ENCODE peak calls at places on chromosome 10, in seven cellular contexts. O is GM12865, N is thoracic aorta, C is H9, Z is breast epithelium, J is BJ, Y is pancreas. W is an unnamed sample.

GRCh38 chr10:35633006-35633980 is 8.8 kb downstream of the FZD8 start:
- DNase-seq in O (no peak), N (no peak), C (no peak), Z (no peak), J (no peak), Y (no peak), W (no peak)

GRCh38 chr10:79502561-79503309 is 9.6 kb upstream of the EIF5AL1 start:
- DNase-seq in O (no peak), N (no peak), C (peak), Z (no peak), J (no peak), Y (no peak), W (peak)

GRCh38 chr10:32269343-32270100 is 77.4 kb downstream of the EPC1 start:
- DNase-seq in O (no peak), N (no peak), C (no peak), Z (no peak), J (no peak), Y (no peak), W (no peak)

GRCh38 chr10:75033399-75034130 is 77.9 kb upstream of the SAMD8 start:
- DNase-seq in O (no peak), N (no peak), C (no peak), Z (no peak), J (no peak), Y (no peak), W (no peak)

GRCh38 chr10:103884681-103885139 is 29.3 kb upstream of the SH3PXD2A start:
- DNase-seq in O (peak), N (no peak), C (peak), Z (no peak), J (no peak), Y (no peak), W (peak)

GRCh38 chr10:76352300-76352699 is 920.9 kb downstream of the LRMDA start:
- DNase-seq in O (no peak), N (no peak), C (no peak), Z (no peak), J (no peak), Y (no peak), W (no peak)

GRCh38 chr10:77392851-77393250 is 244.8 kb downstream of the KCNMA1 start:
- DNase-seq in O (no peak), N (peak), C (no peak), Z (peak), J (peak), Y (no peak), W (no peak)

GRCh38 chr10:43128958-43129706 is 9.1 kb upstream of the CSGALNACT2 start:
- DNase-seq in O (peak), N (no peak), C (peak), Z (no peak), J (peak), Y (no peak), W (no peak)

GRCh38 chr10:80462277-80462985 is 8.3 kb downstream of the TSPAN14 start:
- DNase-seq in O (no peak), N (no peak), C (no peak), Z (no peak), J (no peak), Y (no peak), W (no peak)

GRCh38 chr10:71694039-71694471 is 25.5 kb downstream of the C10orf105 start:
- DNase-seq in O (peak), N (no peak), C (no peak), Z (no peak), J (no peak), Y (no peak), W (no peak)

GRCh38 chr10:94076325-94076841 is 82.7 kb downstream of the PLCE1 start:
- DNase-seq in O (no peak), N (no peak), C (no peak), Z (no peak), J (peak), Y (no peak), W (no peak)
- TF ChIP-seq CTCF in O (no peak), N (peak), C (peak), Z (no peak), J (peak), Y (no peak), W (peak)

GRCh38 chr10:73814276-73814895 is 3.0 kb upstream of the NDST2 start:
- DNase-seq in O (no peak), N (no peak), C (no peak), Z (no peak), J (no peak), Y (no peak), W (no peak)

GRCh38 chr10:73815719-73816030 is 4.3 kb upstream of the NDST2 start:
- DNase-seq in O (no peak), N (no peak), C (no peak), Z (no peak), J (no peak), Y (no peak), W (no peak)

GRCh38 chr10:73816917-73817729 is 5.7 kb upstream of the NDST2 start:
- DNase-seq in O (no peak), N (no peak), C (no peak), Z (no peak), J (no peak), Y (no peak), W (no peak)

GRCh38 chr10:73813333-73813732 is 1.9 kb upstream of the NDST2 start:
- DNase-seq in O (no peak), N (no peak), C (no peak), Z (no peak), J (no peak), Y (no peak), W (no peak)

DNA sequence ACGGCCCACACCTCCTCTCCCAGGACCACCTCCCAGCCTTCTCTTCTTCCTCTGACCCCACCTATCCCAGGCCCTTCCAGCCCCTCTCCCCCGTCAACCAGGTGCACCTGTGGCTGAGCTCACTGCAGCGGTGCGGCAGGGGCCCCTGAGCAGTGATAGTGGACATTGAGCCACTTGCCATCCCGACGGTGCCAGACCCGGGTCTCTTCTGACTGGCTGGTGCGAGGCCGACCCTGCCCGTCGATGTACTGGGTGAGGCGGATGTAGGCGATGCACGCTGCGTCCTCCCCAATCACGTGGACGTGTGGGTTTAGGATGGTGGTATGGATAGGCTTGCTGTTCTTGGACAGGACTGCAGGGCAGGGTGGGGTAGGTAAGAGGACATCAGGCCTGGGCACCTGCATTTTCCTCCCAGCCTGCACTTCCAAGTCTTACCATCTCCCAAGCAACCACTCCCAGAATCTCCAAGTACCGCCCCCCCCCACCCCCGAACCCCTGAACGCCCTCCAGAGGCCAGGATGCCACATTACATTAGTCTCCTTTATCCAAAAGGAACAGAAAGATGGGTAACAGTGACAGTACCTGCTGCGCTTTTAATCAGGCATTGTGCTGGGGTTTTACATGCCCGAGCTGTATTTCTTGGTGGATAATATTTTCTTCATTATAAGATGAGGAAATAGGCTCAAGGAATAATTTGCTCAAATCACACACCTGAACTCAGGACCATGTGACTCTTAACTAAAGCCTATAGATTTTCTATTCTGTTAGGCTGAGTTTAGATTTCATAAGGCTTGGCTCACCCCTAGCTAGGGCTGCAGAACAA is 3.7 kb upstream of the NDST2 start:
- DNase-seq in O (no peak), N (no peak), C (peak), Z (no peak), J (no peak), Y (no peak), W (no peak)
- TF ChIP-seq CTCF in O (peak), N (peak), C (peak), Z (no peak), J (peak), Y (no peak), W (peak)

GRCh38 chr10:22335204-22335956 is 9.9 kb upstream of the SPAG6 start:
- DNase-seq in O (peak), N (no peak), C (peak), Z (no peak), J (no peak), Y (peak), W (no peak)
- TF ChIP-seq CTCF in O (no peak), N (peak), C (no peak), Z (peak), J (peak), Y (no peak), W (no peak)

DNA sequence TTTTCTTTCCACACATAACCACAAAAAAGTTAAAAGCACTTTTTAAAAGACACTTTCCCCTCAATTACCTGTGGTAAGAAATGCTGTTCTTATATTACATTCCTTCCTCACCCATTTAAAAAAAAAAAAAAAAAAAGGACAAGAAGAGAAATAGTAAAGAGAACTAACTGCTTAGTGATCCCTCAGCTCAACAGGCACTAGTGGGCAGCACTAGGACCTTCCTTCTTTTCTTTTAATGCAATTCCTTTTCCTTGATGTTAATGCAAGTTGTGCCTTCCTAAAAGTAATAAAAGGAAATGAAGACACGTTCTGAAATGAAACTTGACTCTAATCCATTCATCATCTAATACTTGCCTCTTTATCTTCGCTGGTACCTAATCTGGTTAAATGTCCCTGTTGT is 189.6 kb downstream of the TCF7L2 start:
- DNase-seq in O (no peak), N (no peak), C (no peak), Z (no peak), J (no peak), Y (no peak), W (no peak)
- TF ChIP-seq CTCF in O (no peak), N (no peak), C (peak), Z (no peak), J (peak), Y (no peak), W (no peak)

DNA sequence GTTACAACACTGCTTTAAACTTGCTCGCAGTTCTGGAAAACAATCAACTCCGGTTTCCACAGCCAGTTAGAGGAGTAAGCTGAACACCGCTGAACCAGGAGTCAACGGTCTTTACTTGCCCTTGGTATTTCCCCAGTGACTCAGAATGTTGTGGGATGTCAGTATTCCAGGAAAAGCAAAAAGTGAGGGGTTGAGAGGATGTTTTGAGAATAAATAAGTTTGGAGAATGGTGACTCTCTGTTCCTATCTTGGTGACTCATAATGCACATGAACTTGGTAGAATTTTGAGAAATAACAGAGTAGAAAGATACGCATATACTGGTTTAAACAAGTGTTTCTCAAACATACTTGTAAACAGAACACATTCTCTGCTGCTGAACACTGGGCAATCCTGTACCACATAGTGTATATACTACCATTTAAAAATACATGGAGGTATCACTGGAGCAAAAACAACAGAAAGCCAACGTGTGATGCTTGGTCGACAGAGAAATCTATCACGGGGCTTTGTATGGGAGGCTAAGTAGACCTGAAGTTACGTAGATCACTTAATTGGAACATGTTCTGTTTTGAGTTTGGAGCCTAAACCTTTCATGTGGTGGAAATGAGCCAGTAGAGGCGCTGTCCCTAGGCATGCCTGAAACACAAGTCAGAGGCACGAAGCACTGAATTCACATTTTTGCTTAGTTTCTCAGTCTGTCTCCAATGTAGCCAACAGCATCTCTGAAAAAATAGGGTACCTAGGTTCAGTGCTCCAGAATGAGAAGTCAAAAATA is 534.3 kb downstream of the PARD3 start:
- DNase-seq in O (no peak), N (peak), C (peak), Z (no peak), J (peak), Y (no peak), W (no peak)
- TF ChIP-seq CTCF in O (no peak), N (peak), C (peak), Z (no peak), J (peak), Y (no peak), W (no peak)

GRCh38 chr10:86346794-86347665 is 19.6 kb downstream of the GRID1 start:
- DNase-seq in O (no peak), N (no peak), C (no peak), Z (no peak), J (no peak), Y (no peak), W (no peak)

GRCh38 chr10:86349474-86349873 is 17.1 kb downstream of the GRID1 start:
- DNase-seq in O (peak), N (no peak), C (peak), Z (no peak), J (no peak), Y (no peak), W (peak)

GRCh38 chr10:86347856-86348255 is 18.7 kb downstream of the GRID1 start:
- DNase-seq in O (no peak), N (no peak), C (no peak), Z (no peak), J (no peak), Y (no peak), W (no peak)

GRCh38 chr10:86349940-86350630 is 16.5 kb downstream of the GRID1 start:
- DNase-seq in O (no peak), N (no peak), C (no peak), Z (no peak), J (no peak), Y (no peak), W (no peak)

DNA sequence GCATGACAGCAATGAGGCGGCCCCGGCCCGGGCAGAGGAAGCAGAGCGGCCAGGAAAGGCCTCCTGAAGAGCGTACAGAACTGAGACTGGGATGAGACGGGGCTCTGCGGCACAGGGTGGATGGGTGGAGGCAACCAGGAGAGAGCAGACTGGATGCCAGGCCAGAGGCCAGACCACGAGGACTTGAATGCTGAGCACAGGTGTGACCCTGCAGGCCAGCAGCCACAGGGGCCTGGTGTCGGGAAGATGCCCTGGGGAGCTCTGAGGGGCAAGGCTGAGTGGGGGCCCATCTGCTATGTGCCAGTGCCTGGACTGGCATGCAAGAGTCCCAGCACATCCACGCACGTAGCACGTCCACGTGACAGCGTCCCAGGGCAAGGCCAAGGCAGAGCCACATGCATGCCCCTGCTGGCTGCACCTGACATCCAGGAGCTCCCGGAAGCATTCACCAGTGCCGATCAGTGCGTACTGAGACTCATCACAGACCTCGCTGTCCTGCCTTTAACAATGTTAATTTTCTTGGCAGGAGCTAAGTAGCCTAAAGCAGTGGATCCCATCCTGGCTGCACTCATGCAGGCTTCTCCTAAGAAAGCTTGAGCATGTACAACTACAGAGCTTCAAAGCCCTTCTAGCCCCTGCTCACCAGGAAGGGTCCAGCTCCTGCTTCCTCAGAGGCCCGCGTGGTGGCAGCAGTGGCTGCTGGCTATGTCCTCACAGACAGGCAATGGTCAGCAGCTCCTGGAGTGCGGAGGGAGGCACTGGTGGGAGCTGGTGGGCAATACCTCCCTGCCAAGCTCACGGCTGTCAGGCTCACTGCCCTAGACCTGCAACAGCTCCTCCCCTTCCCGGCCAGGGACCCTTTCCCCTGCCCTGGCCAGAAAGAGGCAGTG is 18.0 kb downstream of the GRID1 start:
- DNase-seq in O (no peak), N (no peak), C (peak), Z (no peak), J (no peak), Y (no peak), W (no peak)
- TF ChIP-seq CTCF in O (peak), N (no peak), C (peak), Z (no peak), J (peak), Y (no peak), W (no peak)

GRCh38 chr10:97185326-97186058 is at the start of gene SLIT1:
- DNase-seq in O (no peak), N (no peak), C (peak), Z (no peak), J (no peak), Y (no peak), W (peak)
- TF ChIP-seq CTCF in O (no peak), N (no peak), C (no peak), Z (no peak), J (no peak), Y (no peak), W (no peak)

W was measured in endothelial cell.